ENCODE peak calls at places on chromosomes 13 and 19, in seven cellular contexts. N is AG10803; U is H4; O is T-cell; E is D721Med; P is globus pallidus; I is stimulated activated effector memory CD8-positive, alpha-beta T cell treated with anti-CD3 and anti-CD28 coated beads, Interleukin-12 subunit alpha, Interleukin-12 subunit beta, amount 100 ng/mL, for 72 hours. L is an unnamed sample.

GRCh38 chr13:61162636-61163035 is 253.0 kb downstream of the PCDH20 start:
- DNase-seq in N (no peak), U (no peak), O (no peak), E (no peak), P (no peak), I (no peak), L (no peak)

GRCh38 chr19:13887529-13887928 is 10.6 kb downstream of the NANOS3 start:
- DNase-seq in N (peak; percentile 72), U (no peak), O (no peak), E (no peak), P (no peak), I (no peak), L (no peak)

GRCh38 chr19:53904909-53905308 is 4.2 kb upstream of the CACNG7 start:
- DNase-seq in N (no peak), U (no peak), O (no peak), E (no peak), P (no peak), I (no peak), L (no peak)

GRCh38 chr13:102260256-102260655 is 141.6 kb downstream of the FGF14 start:
- DNase-seq in N (no peak), U (no peak), O (no peak), E (no peak), P (no peak), I (no peak), L (no peak)

GRCh38 chr19:41367848-41368301 is 3.9 kb upstream of the B9D2 start:
- DNase-seq in N (peak; percentile 95), U (peak; percentile 64), O (no peak), E (no peak), P (no peak), I (no peak), L (no peak)

GRCh38 chr19:38209152-38209551 is 14.9 kb downstream of the DPF1 start:
- DNase-seq in N (no peak), U (no peak), O (no peak), E (no peak), P (no peak), I (no peak), L (no peak)

GRCh38 chr19:38264486-38265212 is at the start of gene SPINT2:
- DNase-seq in N (no peak), U (no peak), O (no peak), E (no peak), P (no peak), I (peak; percentile 70), L (no peak)

GRCh38 chr13:99982021-99982740 is 597 bp downstream of the ZIC2 start:
- DNase-seq in N (no peak), U (no peak), O (no peak), E (no peak), P (no peak), I (no peak), L (no peak)

GRCh38 chr19:36058481-36059179 is 3.9 kb downstream of the WDR62 start:
- DNase-seq in N (no peak), U (no peak), O (no peak), E (no peak), P (no peak), I (no peak), L (no peak)

GRCh38 chr13:29771247-29771646 is 79.2 kb downstream of the UBL3 start:
- DNase-seq in N (peak; percentile 34), U (no peak), O (no peak), E (no peak), P (peak; percentile 41), I (no peak), L (no peak)

L was measured in GM12892.